ENCODE peak calls at places on chromosomes 16 and 17, in eight cellular contexts. One of them, this sample, is unnamed.
A peak's percentile ranks its signal among the peaks of the same experiment; 100 is the strongest.

GRCh38 chr17:74005790-74006189 is 197.7 kb upstream of the RPL38 start:
- DNase-seq in stimulated activated CD4-positive, alpha-beta T cell treated with anti-CD3 and anti-CD28 coated beads, Interleukin-1b, Interleukin-23, amount 100 ng/mL, for 1 hour: no peak
- DNase-seq in fibroblast of the conjunctiva: no peak
- DNase-seq in A673: no peak
- DNase-seq in NCI-H1092: no peak
- DNase-seq in activated naive CD4-positive, alpha-beta T cell treated with Interleukin-2 at 50 U/mL for 16 hours: no peak
- DNase-seq in HFF-Myc: no peak
- DNase-seq in right lobe of liver: no peak
- DNase-seq in this sample: no peak

GRCh38 chr17:43418441-43419374 is 19.9 kb downstream of the ARL4D start:
- DNase-seq in stimulated activated CD4-positive, alpha-beta T cell treated with anti-CD3 and anti-CD28 coated beads, Interleukin-1b, Interleukin-23, amount 100 ng/mL, for 1 hour: no peak
- DNase-seq in fibroblast of the conjunctiva: peak; percentile 69
- DNase-seq in A673: peak; percentile 35
- DNase-seq in NCI-H1092: peak; percentile 48
- DNase-seq in activated naive CD4-positive, alpha-beta T cell treated with Interleukin-2 at 50 U/mL for 16 hours: no peak
- DNase-seq in HFF-Myc: peak; percentile 77
- DNase-seq in right lobe of liver: no peak
- DNase-seq in this sample: peak; percentile 93

GRCh38 chr17:59423137-59423703 is 91.8 kb downstream of the YPEL2 start:
- DNase-seq in stimulated activated CD4-positive, alpha-beta T cell treated with anti-CD3 and anti-CD28 coated beads, Interleukin-1b, Interleukin-23, amount 100 ng/mL, for 1 hour: no peak
- DNase-seq in fibroblast of the conjunctiva: no peak
- DNase-seq in A673: peak; percentile 39
- DNase-seq in NCI-H1092: no peak
- DNase-seq in activated naive CD4-positive, alpha-beta T cell treated with Interleukin-2 at 50 U/mL for 16 hours: no peak
- DNase-seq in HFF-Myc: no peak
- DNase-seq in right lobe of liver: peak; percentile 28
- DNase-seq in this sample: no peak

GRCh38 chr17:28570716-28571254 is 539 bp downstream of the PIGS start:
- DNase-seq in stimulated activated CD4-positive, alpha-beta T cell treated with anti-CD3 and anti-CD28 coated beads, Interleukin-1b, Interleukin-23, amount 100 ng/mL, for 1 hour: no peak
- DNase-seq in fibroblast of the conjunctiva: no peak
- DNase-seq in A673: peak; percentile 46
- DNase-seq in NCI-H1092: peak; percentile 26
- DNase-seq in activated naive CD4-positive, alpha-beta T cell treated with Interleukin-2 at 50 U/mL for 16 hours: peak; percentile 58
- DNase-seq in HFF-Myc: no peak
- DNase-seq in right lobe of liver: peak; percentile 65
- DNase-seq in this sample: no peak

GRCh38 chr16:85965125-85965524 is 66.2 kb downstream of the IRF8 start:
- DNase-seq in stimulated activated CD4-positive, alpha-beta T cell treated with anti-CD3 and anti-CD28 coated beads, Interleukin-1b, Interleukin-23, amount 100 ng/mL, for 1 hour: no peak
- DNase-seq in fibroblast of the conjunctiva: no peak
- DNase-seq in A673: no peak
- DNase-seq in NCI-H1092: no peak
- DNase-seq in activated naive CD4-positive, alpha-beta T cell treated with Interleukin-2 at 50 U/mL for 16 hours: no peak
- DNase-seq in HFF-Myc: no peak
- DNase-seq in right lobe of liver: no peak
- DNase-seq in this sample: no peak

GRCh38 chr16:90077757-90078593 is 844 bp upstream of the PRDM7 start:
- DNase-seq in stimulated activated CD4-positive, alpha-beta T cell treated with anti-CD3 and anti-CD28 coated beads, Interleukin-1b, Interleukin-23, amount 100 ng/mL, for 1 hour: no peak
- DNase-seq in fibroblast of the conjunctiva: no peak
- DNase-seq in A673: peak; percentile 19
- DNase-seq in NCI-H1092: peak; percentile 29
- DNase-seq in activated naive CD4-positive, alpha-beta T cell treated with Interleukin-2 at 50 U/mL for 16 hours: no peak
- DNase-seq in HFF-Myc: no peak
- DNase-seq in right lobe of liver: peak; percentile 26
- DNase-seq in this sample: no peak

GRCh38 chr17:38534498-38534885 is 71.3 kb downstream of the SRCIN1 start:
- DNase-seq in stimulated activated CD4-positive, alpha-beta T cell treated with anti-CD3 and anti-CD28 coated beads, Interleukin-1b, Interleukin-23, amount 100 ng/mL, for 1 hour: no peak
- DNase-seq in fibroblast of the conjunctiva: no peak
- DNase-seq in A673: no peak
- DNase-seq in NCI-H1092: no peak
- DNase-seq in activated naive CD4-positive, alpha-beta T cell treated with Interleukin-2 at 50 U/mL for 16 hours: no peak
- DNase-seq in HFF-Myc: no peak
- DNase-seq in right lobe of liver: no peak
- DNase-seq in this sample: no peak

GRCh38 chr16:2385441-2385840 is 43.8 kb upstream of the CCNF start:
- DNase-seq in stimulated activated CD4-positive, alpha-beta T cell treated with anti-CD3 and anti-CD28 coated beads, Interleukin-1b, Interleukin-23, amount 100 ng/mL, for 1 hour: no peak
- DNase-seq in fibroblast of the conjunctiva: no peak
- DNase-seq in A673: no peak
- DNase-seq in NCI-H1092: no peak
- DNase-seq in activated naive CD4-positive, alpha-beta T cell treated with Interleukin-2 at 50 U/mL for 16 hours: no peak
- DNase-seq in HFF-Myc: no peak
- DNase-seq in right lobe of liver: no peak
- DNase-seq in this sample: peak; percentile 40

GRCh38 chr17:39794249-39794970 is 56.7 kb downstream of the GRB7 start:
- DNase-seq in stimulated activated CD4-positive, alpha-beta T cell treated with anti-CD3 and anti-CD28 coated beads, Interleukin-1b, Interleukin-23, amount 100 ng/mL, for 1 hour: no peak
- DNase-seq in fibroblast of the conjunctiva: no peak
- DNase-seq in A673: no peak
- DNase-seq in NCI-H1092: no peak
- DNase-seq in activated naive CD4-positive, alpha-beta T cell treated with Interleukin-2 at 50 U/mL for 16 hours: no peak
- DNase-seq in HFF-Myc: no peak
- DNase-seq in right lobe of liver: no peak
- DNase-seq in this sample: no peak

GRCh38 chr17:68195667-68196393 is 52.0 kb upstream of the AMZ2 start:
- DNase-seq in stimulated activated CD4-positive, alpha-beta T cell treated with anti-CD3 and anti-CD28 coated beads, Interleukin-1b, Interleukin-23, amount 100 ng/mL, for 1 hour: no peak
- DNase-seq in fibroblast of the conjunctiva: no peak
- DNase-seq in A673: no peak
- DNase-seq in NCI-H1092: no peak
- DNase-seq in activated naive CD4-positive, alpha-beta T cell treated with Interleukin-2 at 50 U/mL for 16 hours: peak; percentile 26
- DNase-seq in HFF-Myc: no peak
- DNase-seq in right lobe of liver: peak; percentile 28
- DNase-seq in this sample: peak; percentile 55

GRCh38 chr16:4136229-4136813 is 20.1 kb upstream of the ADCY9 start:
- DNase-seq in stimulated activated CD4-positive, alpha-beta T cell treated with anti-CD3 and anti-CD28 coated beads, Interleukin-1b, Interleukin-23, amount 100 ng/mL, for 1 hour: no peak
- DNase-seq in fibroblast of the conjunctiva: no peak
- DNase-seq in A673: no peak
- DNase-seq in NCI-H1092: no peak
- DNase-seq in activated naive CD4-positive, alpha-beta T cell treated with Interleukin-2 at 50 U/mL for 16 hours: no peak
- DNase-seq in HFF-Myc: no peak
- DNase-seq in right lobe of liver: no peak
- DNase-seq in this sample: peak; percentile 94

GRCh38 chr16:81445143-81445922 is 725 bp downstream of the CMIP start:
- DNase-seq in stimulated activated CD4-positive, alpha-beta T cell treated with anti-CD3 and anti-CD28 coated beads, Interleukin-1b, Interleukin-23, amount 100 ng/mL, for 1 hour: no peak
- DNase-seq in fibroblast of the conjunctiva: no peak
- DNase-seq in A673: peak; percentile 22
- DNase-seq in NCI-H1092: no peak
- DNase-seq in activated naive CD4-positive, alpha-beta T cell treated with Interleukin-2 at 50 U/mL for 16 hours: peak; percentile 47
- DNase-seq in HFF-Myc: no peak
- DNase-seq in right lobe of liver: peak; percentile 59
- DNase-seq in this sample: peak; percentile 42

GRCh38 chr16:53968896-53969295 is 264.9 kb downstream of the FTO start:
- DNase-seq in stimulated activated CD4-positive, alpha-beta T cell treated with anti-CD3 and anti-CD28 coated beads, Interleukin-1b, Interleukin-23, amount 100 ng/mL, for 1 hour: no peak
- DNase-seq in fibroblast of the conjunctiva: no peak
- DNase-seq in A673: no peak
- DNase-seq in NCI-H1092: no peak
- DNase-seq in activated naive CD4-positive, alpha-beta T cell treated with Interleukin-2 at 50 U/mL for 16 hours: no peak
- DNase-seq in HFF-Myc: no peak
- DNase-seq in right lobe of liver: no peak
- DNase-seq in this sample: no peak

GRCh38 chr17:4444782-4445473 is 11.2 kb downstream of the SPNS3 start:
- DNase-seq in stimulated activated CD4-positive, alpha-beta T cell treated with anti-CD3 and anti-CD28 coated beads, Interleukin-1b, Interleukin-23, amount 100 ng/mL, for 1 hour: no peak
- DNase-seq in fibroblast of the conjunctiva: no peak
- DNase-seq in A673: no peak
- DNase-seq in NCI-H1092: no peak
- DNase-seq in activated naive CD4-positive, alpha-beta T cell treated with Interleukin-2 at 50 U/mL for 16 hours: no peak
- DNase-seq in HFF-Myc: no peak
- DNase-seq in right lobe of liver: peak; percentile 85
- DNase-seq in this sample: no peak

GRCh38 chr16:85086347-85087291 is 25.7 kb downstream of the CIBAR2 start:
- DNase-seq in stimulated activated CD4-positive, alpha-beta T cell treated with anti-CD3 and anti-CD28 coated beads, Interleukin-1b, Interleukin-23, amount 100 ng/mL, for 1 hour: peak; percentile 59
- DNase-seq in fibroblast of the conjunctiva: peak; percentile 37
- DNase-seq in A673: peak; percentile 76
- DNase-seq in NCI-H1092: peak; percentile 56
- DNase-seq in activated naive CD4-positive, alpha-beta T cell treated with Interleukin-2 at 50 U/mL for 16 hours: peak; percentile 82
- DNase-seq in HFF-Myc: no peak
- DNase-seq in right lobe of liver: peak; percentile 59
- DNase-seq in this sample: peak; percentile 85

GRCh38 chr17:2299136-2299535 is 4.4 kb downstream of the SMG6 start:
- DNase-seq in stimulated activated CD4-positive, alpha-beta T cell treated with anti-CD3 and anti-CD28 coated beads, Interleukin-1b, Interleukin-23, amount 100 ng/mL, for 1 hour: no peak
- DNase-seq in fibroblast of the conjunctiva: no peak
- DNase-seq in A673: no peak
- DNase-seq in NCI-H1092: no peak
- DNase-seq in activated naive CD4-positive, alpha-beta T cell treated with Interleukin-2 at 50 U/mL for 16 hours: no peak
- DNase-seq in HFF-Myc: no peak
- DNase-seq in right lobe of liver: no peak
- DNase-seq in this sample: no peak

This sample was measured in RWPE1.